ENCODE peak calls at places on chromosome 1, in eight cellular contexts. F is lower lobe of right lung, P is heart left ventricle, M is neural progenitor cell, S is BJ, I is GM23248, R is body of pancreas, U is foreskin fibroblast. O is an unnamed sample.

GRCh38 chr1:161084205-161084988 is 5.0 kb downstream of the NECTIN4 start:
- DNase-seq in R (no peak), I (no peak), P (no peak), U (no peak), F (no peak), S (no peak), M (no peak), O (no peak)

GRCh38 chr1:31753623-31754349 is 10.4 kb downstream of the ADGRB2 start:
- DNase-seq in U (no peak), S (no peak), I (peak; percentile 49), P (peak; percentile 84), R (peak; percentile 58), F (no peak), M (no peak), O (no peak)

GRCh38 chr1:160161965-160162705 is 10.7 kb downstream of the ATP1A4 start:
- DNase-seq in S (no peak), R (no peak), F (no peak), I (peak; percentile 62), M (peak; percentile 80), P (no peak), U (no peak), O (no peak)

GRCh38 chr1:162753001-162753658 is 37.4 kb upstream of the HSD17B7 start:
- DNase-seq in U (no peak), M (no peak), R (no peak), F (no peak), I (no peak), S (no peak), P (no peak), O (no peak)

GRCh38 chr1:100400332-100400933 is 48.1 kb downstream of the CDC14A start:
- DNase-seq in F (peak; percentile 59), I (no peak), S (no peak), P (peak; percentile 38), M (peak; percentile 21), R (peak; percentile 22), U (no peak), O (no peak)

GRCh38 chr1:171113377-171113776 is 22.7 kb downstream of the FMO3 start:
- DNase-seq in P (no peak), M (no peak), I (no peak), R (no peak), F (no peak), S (no peak), U (no peak), O (no peak)

GRCh38 chr1:204080163-204080903 is 7.4 kb downstream of the SOX13 start:
- DNase-seq in F (peak; percentile 94), M (peak; percentile 94), P (peak; percentile 75), S (no peak), R (peak; percentile 97), U (peak; percentile 80), I (peak; percentile 89), O (peak; percentile 73)

GRCh38 chr1:30372792-30373433 is 350.5 kb downstream of the MATN1 start:
- DNase-seq in P (no peak), S (no peak), I (no peak), U (no peak), M (no peak), F (no peak), R (no peak), O (no peak)

GRCh38 chr1:167105150-167105840 is 11.4 kb downstream of the STYXL2 start:
- DNase-seq in F (no peak), P (no peak), S (no peak), R (no peak), I (no peak), M (no peak), U (no peak), O (no peak)

GRCh38 chr1:33713058-33713877 is 150.6 kb upstream of the HMGB4 start:
- DNase-seq in I (no peak), U (no peak), P (no peak), R (no peak), F (no peak), M (no peak), S (no peak), O (no peak)

GRCh38 chr1:33524586-33524985 is 52.1 kb downstream of the ZSCAN20 start:
- DNase-seq in S (no peak), I (no peak), F (no peak), P (no peak), U (no peak), M (no peak), R (no peak), O (no peak)

GRCh38 chr1:230855886-230856285 is 12.4 kb downstream of the C1orf198 start:
- DNase-seq in U (no peak), I (no peak), M (no peak), R (no peak), S (no peak), P (no peak), F (no peak), O (no peak)

GRCh38 chr1:79041666-79042065 is 35.1 kb upstream of the ADGRL4 start:
- DNase-seq in M (no peak), S (no peak), P (no peak), I (peak; percentile 52), F (no peak), R (no peak), U (peak; percentile 11), O (no peak)

GRCh38 chr1:78351551-78352216 is 139.1 kb upstream of the PTGFR start:
- DNase-seq in U (no peak), P (no peak), R (no peak), F (no peak), M (no peak), S (no peak), I (no peak), O (no peak)

GRCh38 chr1:229434005-229434640 is at the start of gene ACTA1:
- DNase-seq in P (peak; percentile 88), I (no peak), M (peak; percentile 78), S (no peak), F (no peak), R (no peak), U (no peak), O (no peak)
- H3K4me3 ChIP-seq in P (peak within 1 kb of the TSS; percentile 40), I (no peak within 1 kb of the TSS), M (peak within 1 kb of the TSS; percentile 56), S (no peak within 1 kb of the TSS), F (no peak within 1 kb of the TSS), R (no peak within 1 kb of the TSS), U (no peak within 1 kb of the TSS), O (peak within 1 kb of the TSS; percentile 5)

DNA sequence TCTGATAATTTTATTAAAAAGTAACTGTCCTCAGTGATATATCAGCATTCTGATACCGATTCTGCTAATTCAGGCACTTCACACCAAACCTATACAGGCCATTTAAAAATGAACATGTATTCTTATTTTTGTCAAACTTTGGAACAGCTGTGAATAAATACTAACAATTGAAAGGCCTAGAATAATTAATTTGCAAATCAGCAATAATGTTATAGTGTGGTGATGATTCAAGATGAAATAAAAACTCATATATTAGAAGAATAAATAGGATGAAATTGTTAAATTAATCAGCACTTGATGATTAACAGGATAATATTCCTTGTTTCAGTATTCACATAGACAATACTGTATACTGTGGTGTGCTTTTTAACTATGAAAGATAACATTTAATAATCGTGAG is 9.9 kb downstream of the CDKN2C start:
- DNase-seq in F (no peak), S (no peak), R (no peak), M (no peak), I (no peak), P (no peak), U (no peak), O (no peak)
- H3K4me3 ChIP-seq in F (no peak overlapping the region), S (no peak overlapping the region), R (no peak overlapping the region), M (no peak overlapping the region), I (peak overlapping the region; percentile 82), P (no peak overlapping the region), U (no peak overlapping the region), O (no peak overlapping the region)

GRCh38 chr1:111145963-111146768 is 6.1 kb downstream of the CEPT1 start:
- DNase-seq in M (no peak), I (no peak), F (no peak), S (no peak), R (no peak), U (no peak), P (no peak), O (no peak)
- H3K4me3 ChIP-seq in M (no peak overlapping the region), I (no peak overlapping the region), F (no peak overlapping the region), S (no peak overlapping the region), R (no peak overlapping the region), U (no peak overlapping the region), P (no peak overlapping the region), O (no peak overlapping the region)

GRCh38 chr1:25035523-25036116 is 105.5 kb upstream of the RUNX3 start:
- DNase-seq in M (no peak), P (no peak), R (no peak), U (no peak), F (no peak), I (no peak), S (no peak), O (no peak)

GRCh38 chr1:25039229-25039628 is 109.2 kb upstream of the RUNX3 start:
- DNase-seq in U (no peak), M (no peak), R (no peak), I (peak; percentile 28), P (no peak), F (no peak), S (no peak), O (no peak)

GRCh38 chr1:25036117-25036546 is 106.1 kb upstream of the RUNX3 start:
- DNase-seq in S (no peak), U (no peak), R (no peak), F (no peak), P (no peak), M (no peak), I (no peak), O (no peak)

GRCh38 chr1:25038699-25039098 is 108.6 kb upstream of the RUNX3 start:
- DNase-seq in R (no peak), M (no peak), F (no peak), I (no peak), U (no peak), S (no peak), P (no peak), O (no peak)

DNA sequence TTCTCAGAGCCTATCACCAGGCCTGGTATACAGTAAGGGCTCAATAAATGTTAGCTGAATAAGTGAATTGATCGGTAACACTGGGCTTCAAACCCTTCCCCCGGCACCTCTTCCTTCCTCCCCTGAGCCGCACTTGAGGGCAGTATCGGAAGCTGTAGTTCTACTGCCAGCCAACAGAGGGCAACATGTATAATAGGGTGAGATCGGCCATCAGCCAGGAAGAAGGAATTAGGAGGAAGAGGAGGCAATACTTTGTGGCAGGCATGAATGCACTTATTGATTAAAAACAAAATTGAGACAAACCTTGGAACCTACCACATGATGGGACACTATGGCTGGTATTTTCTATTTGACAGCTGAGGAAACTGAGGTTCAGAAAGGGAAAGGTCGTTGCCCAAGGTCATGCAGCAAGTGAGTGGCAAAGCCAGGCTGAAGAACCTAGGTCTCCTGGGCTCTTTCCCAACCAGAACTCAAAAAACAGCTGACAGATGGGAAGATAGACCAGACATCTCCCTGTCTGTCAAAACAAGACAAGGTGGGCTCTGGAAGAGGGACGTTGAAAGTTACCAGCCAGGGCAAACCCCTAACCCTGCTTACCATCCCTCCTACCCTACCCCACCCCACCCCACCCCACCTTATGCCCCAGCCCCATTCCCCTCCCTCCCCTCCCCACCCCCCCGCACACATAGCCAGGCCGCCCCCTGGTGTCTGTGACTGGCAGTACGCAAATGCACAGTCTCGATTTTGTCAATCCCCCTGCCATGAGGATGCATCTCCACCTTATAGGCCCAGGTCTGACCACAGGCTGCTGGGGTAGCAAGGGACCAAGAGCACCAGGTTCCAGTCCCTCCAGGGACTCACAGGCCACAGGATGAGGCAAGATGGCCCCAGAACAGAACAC is 107.3 kb upstream of the RUNX3 start:
- DNase-seq in P (peak; percentile 33), R (peak; percentile 50), S (no peak), U (no peak), I (peak; percentile 58), F (no peak), M (peak; percentile 70), O (no peak)
- H3K4me3 ChIP-seq in P (no peak overlapping the region), R (no peak overlapping the region), S (no peak overlapping the region), U (no peak overlapping the region), I (no peak overlapping the region), F (no peak overlapping the region), M (no peak overlapping the region), O (no peak overlapping the region)